ENCODE peak calls at places on chromosomes 11 and 22, in seven cellular contexts. One of them, this sample, is unnamed.
A peak's percentile ranks its signal among the peaks of the same experiment; 100 is the strongest.

GRCh38 chr22:35533365-35534029 is 7.1 kb upstream of the RASD2 start:
- DNase-seq in dermis blood vessel endothelial cell: no peak
- DNase-seq in adipocyte: no peak
- DNase-seq in GM03348: no peak
- DNase-seq in bronchial epithelial cell: no peak
- DNase-seq in nephron progenitor cell: no peak
- DNase-seq in ACHN: no peak
- DNase-seq in this sample: no peak

GRCh38 chr11:62069961-62070919 is 53.6 kb upstream of the INCENP start:
- DNase-seq in dermis blood vessel endothelial cell: peak; percentile 47
- DNase-seq in adipocyte: no peak
- DNase-seq in GM03348: no peak
- DNase-seq in bronchial epithelial cell: no peak
- DNase-seq in nephron progenitor cell: peak; percentile 34
- DNase-seq in ACHN: no peak
- DNase-seq in this sample: no peak

GRCh38 chr11:17699157-17700114 is 19.9 kb upstream of the MYOD1 start:
- DNase-seq in dermis blood vessel endothelial cell: no peak
- DNase-seq in adipocyte: no peak
- DNase-seq in GM03348: no peak
- DNase-seq in bronchial epithelial cell: peak; percentile 16
- DNase-seq in nephron progenitor cell: no peak
- DNase-seq in ACHN: no peak
- DNase-seq in this sample: peak; percentile 93

GRCh38 chr11:9893474-9893873 is 229.6 kb downstream of the SWAP70 start:
- DNase-seq in dermis blood vessel endothelial cell: no peak
- DNase-seq in adipocyte: no peak
- DNase-seq in GM03348: no peak
- DNase-seq in bronchial epithelial cell: no peak
- DNase-seq in nephron progenitor cell: no peak
- DNase-seq in ACHN: no peak
- DNase-seq in this sample: no peak

GRCh38 chr11:63641727-63642126 is 27.5 kb upstream of the PLAAT3 start:
- DNase-seq in dermis blood vessel endothelial cell: peak; percentile 34
- DNase-seq in adipocyte: peak; percentile 34
- DNase-seq in GM03348: peak; percentile 48
- DNase-seq in bronchial epithelial cell: no peak
- DNase-seq in nephron progenitor cell: no peak
- DNase-seq in ACHN: peak; percentile 6
- DNase-seq in this sample: no peak

GRCh38 chr22:37189011-37189466 is 992 bp upstream of the C1QTNF6 start:
- DNase-seq in dermis blood vessel endothelial cell: peak; percentile 91
- DNase-seq in adipocyte: no peak
- DNase-seq in GM03348: no peak
- DNase-seq in bronchial epithelial cell: peak; percentile 92
- DNase-seq in nephron progenitor cell: no peak
- DNase-seq in ACHN: peak; percentile 25
- DNase-seq in this sample: no peak

GRCh38 chr11:71309181-71309580 is 56.8 kb upstream of the SHANK2 start:
- DNase-seq in dermis blood vessel endothelial cell: no peak
- DNase-seq in adipocyte: no peak
- DNase-seq in GM03348: peak; percentile 1
- DNase-seq in bronchial epithelial cell: no peak
- DNase-seq in nephron progenitor cell: no peak
- DNase-seq in ACHN: no peak
- DNase-seq in this sample: peak; percentile 30

GRCh38 chr11:73141031-73141308 is 1.1 kb downstream of the FCHSD2 start:
- DNase-seq in dermis blood vessel endothelial cell: peak; percentile 30
- DNase-seq in adipocyte: peak; percentile 62
- DNase-seq in GM03348: peak; percentile 55
- DNase-seq in bronchial epithelial cell: no peak
- DNase-seq in nephron progenitor cell: no peak
- DNase-seq in ACHN: peak; percentile 6
- DNase-seq in this sample: peak; percentile 89

GRCh38 chr22:50302041-50302541 is 5.4 kb downstream of the PLXNB2 start:
- DNase-seq in dermis blood vessel endothelial cell: no peak
- DNase-seq in adipocyte: peak; percentile 66
- DNase-seq in GM03348: peak; percentile 69
- DNase-seq in bronchial epithelial cell: peak; percentile 32
- DNase-seq in nephron progenitor cell: no peak
- DNase-seq in ACHN: no peak
- DNase-seq in this sample: peak; percentile 98

GRCh38 chr11:2361565-2361964 is 15.5 kb upstream of the CD81 start:
- DNase-seq in dermis blood vessel endothelial cell: no peak
- DNase-seq in adipocyte: no peak
- DNase-seq in GM03348: no peak
- DNase-seq in bronchial epithelial cell: no peak
- DNase-seq in nephron progenitor cell: no peak
- DNase-seq in ACHN: no peak
- DNase-seq in this sample: no peak

GRCh38 chr11:47078751-47079524 is 97.7 kb downstream of the ARFGAP2 start:
- DNase-seq in dermis blood vessel endothelial cell: no peak
- DNase-seq in adipocyte: no peak
- DNase-seq in GM03348: peak; percentile 25
- DNase-seq in bronchial epithelial cell: no peak
- DNase-seq in nephron progenitor cell: no peak
- DNase-seq in ACHN: no peak
- DNase-seq in this sample: no peak

GRCh38 chr22:43859621-43860020 is 2.7 kb downstream of the SULT4A1 start:
- DNase-seq in dermis blood vessel endothelial cell: no peak
- DNase-seq in adipocyte: no peak
- DNase-seq in GM03348: no peak
- DNase-seq in bronchial epithelial cell: no peak
- DNase-seq in nephron progenitor cell: no peak
- DNase-seq in ACHN: no peak
- DNase-seq in this sample: peak; percentile 39

GRCh38 chr11:88206746-88207145 is 31.5 kb upstream of the RAB38 start:
- DNase-seq in dermis blood vessel endothelial cell: no peak
- DNase-seq in adipocyte: peak; percentile 3
- DNase-seq in GM03348: peak; percentile 5
- DNase-seq in bronchial epithelial cell: peak; percentile 51
- DNase-seq in nephron progenitor cell: no peak
- DNase-seq in ACHN: no peak
- DNase-seq in this sample: no peak

GRCh38 chr11:34464591-34465036 is 25.9 kb downstream of the CAT start:
- DNase-seq in dermis blood vessel endothelial cell: no peak
- DNase-seq in adipocyte: no peak
- DNase-seq in GM03348: no peak
- DNase-seq in bronchial epithelial cell: no peak
- DNase-seq in nephron progenitor cell: no peak
- DNase-seq in ACHN: no peak
- DNase-seq in this sample: no peak

GRCh38 chr22:45053571-45053970 is 43.8 kb upstream of the PHF21B start:
- DNase-seq in dermis blood vessel endothelial cell: no peak
- DNase-seq in adipocyte: no peak
- DNase-seq in GM03348: no peak
- DNase-seq in bronchial epithelial cell: no peak
- DNase-seq in nephron progenitor cell: no peak
- DNase-seq in ACHN: no peak
- DNase-seq in this sample: no peak

GRCh38 chr11:57762235-57762866 is 749 bp downstream of the CTNND1 start:
- DNase-seq in dermis blood vessel endothelial cell: peak; percentile 34
- DNase-seq in adipocyte: peak; percentile 56
- DNase-seq in GM03348: no peak
- DNase-seq in bronchial epithelial cell: no peak
- DNase-seq in nephron progenitor cell: no peak
- DNase-seq in ACHN: peak; percentile 17
- DNase-seq in this sample: peak; percentile 76

GRCh38 chr22:36175892-36176291 is 15.3 kb upstream of the APOL3 start:
- DNase-seq in dermis blood vessel endothelial cell: no peak
- DNase-seq in adipocyte: no peak
- DNase-seq in GM03348: no peak
- DNase-seq in bronchial epithelial cell: no peak
- DNase-seq in nephron progenitor cell: no peak
- DNase-seq in ACHN: no peak
- DNase-seq in this sample: no peak

GRCh38 chr11:18853086-18853720 is 61.6 kb upstream of the PTPN5 start:
- DNase-seq in dermis blood vessel endothelial cell: peak; percentile 48
- DNase-seq in adipocyte: peak; percentile 15
- DNase-seq in GM03348: no peak
- DNase-seq in bronchial epithelial cell: peak; percentile 60
- DNase-seq in nephron progenitor cell: no peak
- DNase-seq in ACHN: peak; percentile 47
- DNase-seq in this sample: no peak

GRCh38 chr11:82747471-82747870 is 13.8 kb upstream of the FAM181B start:
- DNase-seq in dermis blood vessel endothelial cell: no peak
- DNase-seq in adipocyte: no peak
- DNase-seq in GM03348: no peak
- DNase-seq in bronchial epithelial cell: peak; percentile 89
- DNase-seq in nephron progenitor cell: no peak
- DNase-seq in ACHN: no peak
- DNase-seq in this sample: no peak

GRCh38 chr11:11584446-11584810 is 37.4 kb downstream of the GALNT18 start:
- DNase-seq in dermis blood vessel endothelial cell: peak; percentile 44
- DNase-seq in adipocyte: peak; percentile 37
- DNase-seq in GM03348: peak; percentile 59
- DNase-seq in bronchial epithelial cell: peak; percentile 100
- DNase-seq in nephron progenitor cell: no peak
- DNase-seq in ACHN: peak; percentile 91
- DNase-seq in this sample: peak; percentile 92

GRCh38 chr22:48539261-48539660 is 1288.4 kb downstream of the BRD1 start:
- DNase-seq in dermis blood vessel endothelial cell: no peak
- DNase-seq in adipocyte: no peak
- DNase-seq in GM03348: no peak
- DNase-seq in bronchial epithelial cell: no peak
- DNase-seq in nephron progenitor cell: no peak
- DNase-seq in ACHN: no peak
- DNase-seq in this sample: no peak

GRCh38 chr22:17964647-17965046 is 59.7 kb downstream of the MICAL3 start:
- DNase-seq in dermis blood vessel endothelial cell: no peak
- DNase-seq in adipocyte: no peak
- DNase-seq in GM03348: no peak
- DNase-seq in bronchial epithelial cell: no peak
- DNase-seq in nephron progenitor cell: no peak
- DNase-seq in ACHN: no peak
- DNase-seq in this sample: no peak

GRCh38 chr11:65599216-65599954 is 3.8 kb upstream of the KCNK7 start:
- DNase-seq in dermis blood vessel endothelial cell: no peak
- DNase-seq in adipocyte: no peak
- DNase-seq in GM03348: no peak
- DNase-seq in bronchial epithelial cell: no peak
- DNase-seq in nephron progenitor cell: no peak
- DNase-seq in ACHN: no peak
- DNase-seq in this sample: no peak

GRCh38 chr22:47082505-47082904 is 320.1 kb downstream of the TBC1D22A start:
- DNase-seq in dermis blood vessel endothelial cell: no peak
- DNase-seq in adipocyte: no peak
- DNase-seq in GM03348: no peak
- DNase-seq in bronchial epithelial cell: peak; percentile 22
- DNase-seq in nephron progenitor cell: no peak
- DNase-seq in ACHN: no peak
- DNase-seq in this sample: no peak

GRCh38 chr11:84812351-84813083 is 814.6 kb downstream of the DLG2 start:
- DNase-seq in dermis blood vessel endothelial cell: no peak
- DNase-seq in adipocyte: peak; percentile 69
- DNase-seq in GM03348: no peak
- DNase-seq in bronchial epithelial cell: no peak
- DNase-seq in nephron progenitor cell: no peak
- DNase-seq in ACHN: no peak
- DNase-seq in this sample: no peak

GRCh38 chr11:76694664-76695063 is 24.1 kb upstream of the LRRC32 start:
- DNase-seq in dermis blood vessel endothelial cell: peak; percentile 93
- DNase-seq in adipocyte: peak; percentile 67
- DNase-seq in GM03348: peak; percentile 37
- DNase-seq in bronchial epithelial cell: peak; percentile 80
- DNase-seq in nephron progenitor cell: no peak
- DNase-seq in ACHN: no peak
- DNase-seq in this sample: peak; percentile 96

GRCh38 chr11:67439321-67440228 is 2.1 kb upstream of the PTPRCAP start:
- DNase-seq in dermis blood vessel endothelial cell: peak; percentile 52
- DNase-seq in adipocyte: peak; percentile 22
- DNase-seq in GM03348: peak; percentile 48
- DNase-seq in bronchial epithelial cell: peak; percentile 20
- DNase-seq in nephron progenitor cell: no peak
- DNase-seq in ACHN: peak; percentile 42
- DNase-seq in this sample: peak; percentile 96

GRCh38 chr11:86740628-86741488 is 59.5 kb upstream of the PRSS23 start:
- DNase-seq in dermis blood vessel endothelial cell: peak; percentile 95
- DNase-seq in adipocyte: peak; percentile 96
- DNase-seq in GM03348: peak; percentile 70
- DNase-seq in bronchial epithelial cell: peak; percentile 96
- DNase-seq in nephron progenitor cell: no peak
- DNase-seq in ACHN: peak; percentile 94
- DNase-seq in this sample: peak; percentile 73

GRCh38 chr22:20979940-20980453 is 2.1 kb upstream of the LZTR1 start:
- DNase-seq in dermis blood vessel endothelial cell: no peak
- DNase-seq in adipocyte: no peak
- DNase-seq in GM03348: no peak
- DNase-seq in bronchial epithelial cell: no peak
- DNase-seq in nephron progenitor cell: no peak
- DNase-seq in ACHN: no peak
- DNase-seq in this sample: no peak

GRCh38 chr11:56172256-56172835 is 4.1 kb upstream of the OR5J2 start:
- DNase-seq in dermis blood vessel endothelial cell: no peak
- DNase-seq in adipocyte: no peak
- DNase-seq in GM03348: no peak
- DNase-seq in bronchial epithelial cell: no peak
- DNase-seq in nephron progenitor cell: no peak
- DNase-seq in ACHN: no peak
- DNase-seq in this sample: no peak

GRCh38 chr11:79139900-79140299 is 300.9 kb downstream of the TENM4 start:
- DNase-seq in dermis blood vessel endothelial cell: no peak
- DNase-seq in adipocyte: no peak
- DNase-seq in GM03348: no peak
- DNase-seq in bronchial epithelial cell: no peak
- DNase-seq in nephron progenitor cell: no peak
- DNase-seq in ACHN: no peak
- DNase-seq in this sample: peak; percentile 35

GRCh38 chr11:1138053-1138452 is 19.7 kb upstream of the MUC5AC start:
- DNase-seq in dermis blood vessel endothelial cell: no peak
- DNase-seq in adipocyte: peak; percentile 13
- DNase-seq in GM03348: peak; percentile 16
- DNase-seq in bronchial epithelial cell: peak; percentile 46
- DNase-seq in nephron progenitor cell: no peak
- DNase-seq in ACHN: peak; percentile 33
- DNase-seq in this sample: peak; percentile 91